ENCODE peak calls at places on chromosomes 12 and 14, in eight cellular contexts. One of them, this sample, is unnamed.

GRCh38 chr12:52765702-52766101 is 11.4 kb downstream of the KRT76 start:
- DNase-seq in NCI-H460: no peak
- DNase-seq in BJ: no peak
- DNase-seq in activated naive CD4-positive, alpha-beta T cell: no peak
- DNase-seq in H54: no peak
- DNase-seq in AG08395: no peak
- DNase-seq in activated T-helper 1 cell treated with anti-CD3 and anti-CD28 coated beads, Interleukin-12 subunit alpha, Interleukin-12 subunit beta, Interleukin-2, Interleukin-4 antibody, amounts not matched to agents 30 ng/mL and 10 ng/mL and 1 ng/mL, durations not matched to agents 14 hours and 24 hours and 36 hours: no peak
- DNase-seq in fibroblast of pulmonary artery: no peak
- DNase-seq in this sample: no peak

GRCh38 chr14:24196071-24197061 is 1.1 kb upstream of the TM9SF1 start:
- DNase-seq in NCI-H460: no peak
- DNase-seq in fibroblast of pulmonary artery: peak; percentile 15
- DNase-seq in BJ: no peak
- DNase-seq in AG08395: peak; percentile 34
- DNase-seq in activated naive CD4-positive, alpha-beta T cell: no peak
- DNase-seq in activated T-helper 1 cell treated with anti-CD3 and anti-CD28 coated beads, Interleukin-12 subunit alpha, Interleukin-12 subunit beta, Interleukin-2, Interleukin-4 antibody, amounts not matched to agents 30 ng/mL and 10 ng/mL and 1 ng/mL, durations not matched to agents 14 hours and 24 hours and 36 hours: no peak
- DNase-seq in H54: no peak
- DNase-seq in this sample: peak; percentile 52

GRCh38 chr14:61525293-61526011 is 169.9 kb upstream of the HIF1A start:
- DNase-seq in AG08395: no peak
- DNase-seq in NCI-H460: no peak
- DNase-seq in activated naive CD4-positive, alpha-beta T cell: no peak
- DNase-seq in fibroblast of pulmonary artery: peak; percentile 88
- DNase-seq in BJ: no peak
- DNase-seq in H54: peak; percentile 29
- DNase-seq in activated T-helper 1 cell treated with anti-CD3 and anti-CD28 coated beads, Interleukin-12 subunit alpha, Interleukin-12 subunit beta, Interleukin-2, Interleukin-4 antibody, amounts not matched to agents 30 ng/mL and 10 ng/mL and 1 ng/mL, durations not matched to agents 14 hours and 24 hours and 36 hours: peak; percentile 65
- DNase-seq in this sample: no peak

GRCh38 chr12:27620121-27620520 is 76.1 kb upstream of the REP15 start:
- DNase-seq in NCI-H460: no peak
- DNase-seq in H54: no peak
- DNase-seq in AG08395: no peak
- DNase-seq in fibroblast of pulmonary artery: no peak
- DNase-seq in activated T-helper 1 cell treated with anti-CD3 and anti-CD28 coated beads, Interleukin-12 subunit alpha, Interleukin-12 subunit beta, Interleukin-2, Interleukin-4 antibody, amounts not matched to agents 30 ng/mL and 10 ng/mL and 1 ng/mL, durations not matched to agents 14 hours and 24 hours and 36 hours: no peak
- DNase-seq in BJ: no peak
- DNase-seq in activated naive CD4-positive, alpha-beta T cell: no peak
- DNase-seq in this sample: no peak

GRCh38 chr14:86035882-86036281 is 505.9 kb downstream of the FLRT2 start:
- DNase-seq in H54: no peak
- DNase-seq in activated naive CD4-positive, alpha-beta T cell: no peak
- DNase-seq in fibroblast of pulmonary artery: peak; percentile 27
- DNase-seq in activated T-helper 1 cell treated with anti-CD3 and anti-CD28 coated beads, Interleukin-12 subunit alpha, Interleukin-12 subunit beta, Interleukin-2, Interleukin-4 antibody, amounts not matched to agents 30 ng/mL and 10 ng/mL and 1 ng/mL, durations not matched to agents 14 hours and 24 hours and 36 hours: no peak
- DNase-seq in BJ: no peak
- DNase-seq in NCI-H460: no peak
- DNase-seq in AG08395: peak; percentile 2
- DNase-seq in this sample: peak; percentile 2

GRCh38 chr12:31929140-31929526 is 30.1 kb upstream of the RESF1 start:
- DNase-seq in BJ: no peak
- DNase-seq in activated T-helper 1 cell treated with anti-CD3 and anti-CD28 coated beads, Interleukin-12 subunit alpha, Interleukin-12 subunit beta, Interleukin-2, Interleukin-4 antibody, amounts not matched to agents 30 ng/mL and 10 ng/mL and 1 ng/mL, durations not matched to agents 14 hours and 24 hours and 36 hours: no peak
- DNase-seq in H54: no peak
- DNase-seq in AG08395: no peak
- DNase-seq in activated naive CD4-positive, alpha-beta T cell: no peak
- DNase-seq in fibroblast of pulmonary artery: no peak
- DNase-seq in NCI-H460: no peak
- DNase-seq in this sample: no peak

GRCh38 chr12:20044836-20045235 is 323.5 kb upstream of the PDE3A start:
- DNase-seq in activated T-helper 1 cell treated with anti-CD3 and anti-CD28 coated beads, Interleukin-12 subunit alpha, Interleukin-12 subunit beta, Interleukin-2, Interleukin-4 antibody, amounts not matched to agents 30 ng/mL and 10 ng/mL and 1 ng/mL, durations not matched to agents 14 hours and 24 hours and 36 hours: no peak
- DNase-seq in fibroblast of pulmonary artery: peak; percentile 50
- DNase-seq in BJ: peak; percentile 20
- DNase-seq in activated naive CD4-positive, alpha-beta T cell: no peak
- DNase-seq in H54: no peak
- DNase-seq in NCI-H460: no peak
- DNase-seq in AG08395: peak; percentile 48
- DNase-seq in this sample: no peak

GRCh38 chr12:98644433-98644711 is 216 bp downstream of the IKBIP start:
- DNase-seq in activated T-helper 1 cell treated with anti-CD3 and anti-CD28 coated beads, Interleukin-12 subunit alpha, Interleukin-12 subunit beta, Interleukin-2, Interleukin-4 antibody, amounts not matched to agents 30 ng/mL and 10 ng/mL and 1 ng/mL, durations not matched to agents 14 hours and 24 hours and 36 hours: no peak
- DNase-seq in activated naive CD4-positive, alpha-beta T cell: peak; percentile 30
- DNase-seq in AG08395: no peak
- DNase-seq in BJ: no peak
- DNase-seq in fibroblast of pulmonary artery: no peak
- DNase-seq in NCI-H460: no peak
- DNase-seq in H54: peak; percentile 29
- DNase-seq in this sample: no peak

GRCh38 chr14:60515696-60516284 is 6.8 kb downstream of the SIX6 start:
- DNase-seq in AG08395: no peak
- DNase-seq in activated T-helper 1 cell treated with anti-CD3 and anti-CD28 coated beads, Interleukin-12 subunit alpha, Interleukin-12 subunit beta, Interleukin-2, Interleukin-4 antibody, amounts not matched to agents 30 ng/mL and 10 ng/mL and 1 ng/mL, durations not matched to agents 14 hours and 24 hours and 36 hours: no peak
- DNase-seq in BJ: no peak
- DNase-seq in NCI-H460: no peak
- DNase-seq in activated naive CD4-positive, alpha-beta T cell: no peak
- DNase-seq in fibroblast of pulmonary artery: no peak
- DNase-seq in H54: no peak
- DNase-seq in this sample: no peak

GRCh38 chr14:50839048-50839447 is 8.1 kb upstream of the NIN start:
- DNase-seq in NCI-H460: no peak
- DNase-seq in activated naive CD4-positive, alpha-beta T cell: no peak
- DNase-seq in BJ: no peak
- DNase-seq in AG08395: no peak
- DNase-seq in fibroblast of pulmonary artery: no peak
- DNase-seq in activated T-helper 1 cell treated with anti-CD3 and anti-CD28 coated beads, Interleukin-12 subunit alpha, Interleukin-12 subunit beta, Interleukin-2, Interleukin-4 antibody, amounts not matched to agents 30 ng/mL and 10 ng/mL and 1 ng/mL, durations not matched to agents 14 hours and 24 hours and 36 hours: no peak
- DNase-seq in H54: peak; percentile 30
- DNase-seq in this sample: no peak

GRCh38 chr14:104509673-104510072 is 69.9 kb upstream of the C14orf180 start:
- DNase-seq in H54: no peak
- DNase-seq in BJ: no peak
- DNase-seq in fibroblast of pulmonary artery: no peak
- DNase-seq in activated T-helper 1 cell treated with anti-CD3 and anti-CD28 coated beads, Interleukin-12 subunit alpha, Interleukin-12 subunit beta, Interleukin-2, Interleukin-4 antibody, amounts not matched to agents 30 ng/mL and 10 ng/mL and 1 ng/mL, durations not matched to agents 14 hours and 24 hours and 36 hours: no peak
- DNase-seq in NCI-H460: no peak
- DNase-seq in activated naive CD4-positive, alpha-beta T cell: no peak
- DNase-seq in AG08395: no peak
- DNase-seq in this sample: no peak

GRCh38 chr14:59484611-59485174 is 376 bp downstream of the JKAMP start:
- DNase-seq in BJ: no peak
- DNase-seq in fibroblast of pulmonary artery: peak; percentile 36
- DNase-seq in AG08395: no peak
- DNase-seq in activated naive CD4-positive, alpha-beta T cell: no peak
- DNase-seq in activated T-helper 1 cell treated with anti-CD3 and anti-CD28 coated beads, Interleukin-12 subunit alpha, Interleukin-12 subunit beta, Interleukin-2, Interleukin-4 antibody, amounts not matched to agents 30 ng/mL and 10 ng/mL and 1 ng/mL, durations not matched to agents 14 hours and 24 hours and 36 hours: no peak
- DNase-seq in H54: peak; percentile 9
- DNase-seq in NCI-H460: peak; percentile 5
- DNase-seq in this sample: no peak

GRCh38 chr12:92971869-92972524 is 42.9 kb upstream of the EEA1 start:
- DNase-seq in BJ: peak; percentile 57
- DNase-seq in activated T-helper 1 cell treated with anti-CD3 and anti-CD28 coated beads, Interleukin-12 subunit alpha, Interleukin-12 subunit beta, Interleukin-2, Interleukin-4 antibody, amounts not matched to agents 30 ng/mL and 10 ng/mL and 1 ng/mL, durations not matched to agents 14 hours and 24 hours and 36 hours: no peak
- DNase-seq in fibroblast of pulmonary artery: peak; percentile 82
- DNase-seq in AG08395: peak; percentile 62
- DNase-seq in NCI-H460: no peak
- DNase-seq in activated naive CD4-positive, alpha-beta T cell: no peak
- DNase-seq in H54: no peak
- DNase-seq in this sample: no peak

GRCh38 chr12:57069522-57069921 is 9.1 kb downstream of the NEMP1 start:
- DNase-seq in NCI-H460: peak; percentile 78
- DNase-seq in activated T-helper 1 cell treated with anti-CD3 and anti-CD28 coated beads, Interleukin-12 subunit alpha, Interleukin-12 subunit beta, Interleukin-2, Interleukin-4 antibody, amounts not matched to agents 30 ng/mL and 10 ng/mL and 1 ng/mL, durations not matched to agents 14 hours and 24 hours and 36 hours: peak; percentile 50
- DNase-seq in H54: no peak
- DNase-seq in AG08395: peak; percentile 74
- DNase-seq in activated naive CD4-positive, alpha-beta T cell: peak; percentile 24
- DNase-seq in fibroblast of pulmonary artery: peak; percentile 95
- DNase-seq in BJ: no peak
- DNase-seq in this sample: no peak